ENCODE peak calls at places on chromosome 15, in ten cellular contexts. Q is neural progenitor cell, L is stomach, J is heart right ventricle, B is PC-9, D is cardiac muscle cell, U is A549, V is transverse colon, H is upper lobe of right lung, W is ascending aorta. M is an unnamed sample. For H3K4me1, the result is how much of the 10 kb centered on the place peaks cover.

GRCh38 chr15:28783873-28784272 is 64.6 kb downstream of the GOLGA6L7 start:
- DNase-seq in J (no peak), L (no peak), H (no peak), Q (no peak), B (no peak), U (no peak), V (no peak), W (no peak), D (no peak), M (no peak)

GRCh38 chr15:62163847-62164499 is 1.1 kb downstream of the C2CD4B start:
- DNase-seq in W (no peak), U (peak), J (peak), V (peak), H (no peak), D (peak), Q (peak), B (no peak), L (peak), M (no peak)

GRCh38 chr15:66007663-66008262 is 138.5 kb downstream of the RAB11A start:
- DNase-seq in D (no peak), L (no peak), Q (no peak), H (no peak), B (no peak), J (no peak), U (no peak), W (no peak), V (no peak), M (no peak)

GRCh38 chr15:81813215-81813614 is 232.6 kb downstream of the MEX3B start:
- DNase-seq in J (no peak), W (no peak), L (no peak), H (no peak), Q (peak), D (no peak), V (no peak), U (peak), B (no peak), M (no peak)

GRCh38 chr15:72907733-72908132 is 124.2 kb upstream of the ADPGK start:
- DNase-seq in B (no peak), W (no peak), U (no peak), V (no peak), D (peak), H (no peak), L (no peak), J (peak), Q (no peak), M (no peak)

GRCh38 chr15:52709172-52709979 is 30.2 kb upstream of the ATOSA start:
- DNase-seq in U (no peak), V (peak), L (peak), J (no peak), Q (peak), B (peak), H (no peak), W (no peak), D (peak), M (no peak)

GRCh38 chr15:98684995-98685525 is 36.7 kb downstream of the IGF1R start:
- DNase-seq in H (no peak), L (no peak), D (no peak), W (no peak), Q (no peak), U (no peak), J (no peak), V (no peak), B (no peak), M (no peak)

GRCh38 chr15:90889736-90890456 is 5.6 kb downstream of the FES start:
- DNase-seq in U (no peak), H (peak), L (no peak), Q (no peak), V (no peak), J (no peak), W (no peak), D (no peak), B (no peak), M (no peak)

GRCh38 chr15:36175781-36176211 is 403.6 kb upstream of the CDIN1 start:
- DNase-seq in U (no peak), D (no peak), V (no peak), J (no peak), L (no peak), H (no peak), B (no peak), W (no peak), Q (no peak), M (no peak)

GRCh38 chr15:92597548-92597947 is 58.0 kb downstream of the FAM174B start:
- DNase-seq in Q (no peak), L (no peak), D (no peak), H (no peak), W (no peak), V (no peak), B (no peak), U (no peak), J (no peak), M (no peak)

GRCh38 chr15:69042531-69042930 is 28.0 kb downstream of the NOX5 start:
- DNase-seq in W (no peak), U (no peak), V (no peak), Q (no peak), L (no peak), J (no peak), D (no peak), H (no peak), B (no peak), M (no peak)

GRCh38 chr15:62986948-62987347 is 55.6 kb upstream of the TPM1 start:
- DNase-seq in B (no peak), U (no peak), W (no peak), L (no peak), J (no peak), D (no peak), H (no peak), V (no peak), Q (no peak), M (peak)

GRCh38 chr15:95175914-95176658 is 944.7 kb downstream of the MCTP2 start:
- DNase-seq in H (no peak), B (no peak), V (no peak), U (no peak), L (no peak), W (no peak), Q (no peak), J (no peak), D (no peak), M (peak)

GRCh38 chr15:64247906-64248541 is 85.2 kb upstream of the PPIB start:
- DNase-seq in Q (no peak), U (peak), W (no peak), L (no peak), H (no peak), D (no peak), J (no peak), V (peak), B (peak), M (peak)

GRCh38 chr15:89461386-89461785 is 35.0 kb downstream of the RHCG start:
- DNase-seq in J (no peak), Q (peak), B (no peak), H (peak), U (no peak), V (no peak), W (no peak), D (no peak), L (no peak), M (no peak)
- H3K4me1 ChIP-seq in J (under half), Q (under half), B (under half), H (under half), U (under half), V (under half), W (under half), D (under half), L (under half), M (under half)

DNA sequence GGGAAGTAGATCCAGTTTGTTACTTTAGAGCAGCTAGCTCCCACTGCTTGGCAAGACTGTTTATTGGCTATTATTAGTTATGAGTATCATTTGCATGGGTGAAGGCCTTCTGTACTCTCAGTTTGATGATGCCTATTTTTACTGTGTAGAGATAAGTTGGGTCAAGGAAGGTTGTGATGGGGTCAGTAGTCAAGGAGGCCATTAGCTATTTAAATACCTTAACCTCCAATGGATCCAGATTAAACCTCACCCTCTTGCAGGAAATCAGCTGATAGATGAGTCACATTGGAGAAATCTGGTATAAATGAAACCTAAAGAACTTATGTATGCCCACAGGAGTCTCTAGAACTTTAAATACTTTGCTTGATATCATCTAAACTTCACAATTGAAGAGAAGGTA is 45.0 kb downstream of the THBS1 start:
- DNase-seq in J (no peak), U (no peak), H (no peak), B (no peak), W (no peak), D (no peak), V (no peak), Q (no peak), L (no peak), M (peak)
- H3K4me1 ChIP-seq in J (under half), U (under half), H (under half), B (under half), W (under half), D (under half), V (half or more), Q (under half), L (under half), M (under half)

GRCh38 chr15:88992216-88992615 is 79.0 kb upstream of the MFGE8 start:
- DNase-seq in L (no peak), D (no peak), W (no peak), V (no peak), B (no peak), H (no peak), Q (no peak), U (no peak), J (no peak), M (no peak)
- H3K4me1 ChIP-seq in L (under half), D (under half), W (under half), V (under half), B (under half), H (under half), Q (under half), U (half or more), J (under half), M (under half)

GRCh38 chr15:45231061-45231576 is 20.9 kb upstream of the SLC28A2 start:
- DNase-seq in V (no peak), B (no peak), L (no peak), J (no peak), Q (no peak), D (no peak), U (no peak), H (no peak), W (no peak), M (no peak)
- H3K4me1 ChIP-seq in V (under half), B (under half), L (under half), J (under half), Q (under half), D (under half), U (under half), H (under half), W (under half), M (under half)

GRCh38 chr15:41936155-41936554 is 36.2 kb downstream of the EHD4 start:
- DNase-seq in W (no peak), D (no peak), Q (no peak), U (no peak), V (no peak), J (no peak), B (no peak), L (no peak), H (no peak), M (no peak)
- H3K4me1 ChIP-seq in W (under half), D (under half), Q (under half), U (half or more), V (under half), J (under half), B (under half), L (under half), H (half or more), M (half or more)

M was measured in mammary epithelial cell.